ENCODE peak calls at places on chromosomes 13 and 19, in eight cellular contexts. One of them, this sample, is unnamed.

GRCh38 chr19:14435320-14436050 is 2.4 kb downstream of the PKN1 start:
- DNase-seq in nephron progenitor cell: no peak
- DNase-seq in amniotic stem cell: no peak
- DNase-seq in left cardiac atrium: no peak
- DNase-seq in endodermal cell: no peak
- DNase-seq in lower leg skin: no peak
- DNase-seq in activated naive CD4-positive, alpha-beta T cell: no peak
- DNase-seq in GM12864: no peak
- DNase-seq in this sample: no peak

GRCh38 chr13:28553971-28554370 is 59.0 kb upstream of the FLT1 start:
- DNase-seq in nephron progenitor cell: no peak
- DNase-seq in GM12864: no peak
- DNase-seq in amniotic stem cell: no peak
- DNase-seq in left cardiac atrium: no peak
- DNase-seq in lower leg skin: no peak
- DNase-seq in activated naive CD4-positive, alpha-beta T cell: no peak
- DNase-seq in endodermal cell: no peak
- DNase-seq in this sample: no peak

GRCh38 chr13:60627071-60627686 is 230.2 kb downstream of the TDRD3 start:
- DNase-seq in lower leg skin: no peak
- DNase-seq in activated naive CD4-positive, alpha-beta T cell: no peak
- DNase-seq in amniotic stem cell: no peak
- DNase-seq in nephron progenitor cell: peak; percentile 64
- DNase-seq in endodermal cell: peak; percentile 91
- DNase-seq in left cardiac atrium: no peak
- DNase-seq in GM12864: no peak
- DNase-seq in this sample: peak; percentile 82

GRCh38 chr13:73337511-73337910 is 278.7 kb downstream of the KLF5 start:
- DNase-seq in GM12864: no peak
- DNase-seq in activated naive CD4-positive, alpha-beta T cell: no peak
- DNase-seq in endodermal cell: no peak
- DNase-seq in lower leg skin: no peak
- DNase-seq in amniotic stem cell: no peak
- DNase-seq in nephron progenitor cell: no peak
- DNase-seq in left cardiac atrium: no peak
- DNase-seq in this sample: no peak

GRCh38 chr13:113863511-113864302 is at the start of gene GAS6:
- DNase-seq in nephron progenitor cell: peak; percentile 81
- DNase-seq in endodermal cell: peak; percentile 78
- DNase-seq in amniotic stem cell: no peak
- DNase-seq in GM12864: no peak
- DNase-seq in left cardiac atrium: peak; percentile 72
- DNase-seq in lower leg skin: no peak
- DNase-seq in activated naive CD4-positive, alpha-beta T cell: no peak
- DNase-seq in this sample: peak; percentile 68

GRCh38 chr19:50542825-50543428 is 25.3 kb downstream of the LRRC4B start:
- DNase-seq in endodermal cell: peak; percentile 52
- DNase-seq in activated naive CD4-positive, alpha-beta T cell: no peak
- DNase-seq in lower leg skin: no peak
- DNase-seq in nephron progenitor cell: no peak
- DNase-seq in GM12864: no peak
- DNase-seq in amniotic stem cell: no peak
- DNase-seq in left cardiac atrium: no peak
- DNase-seq in this sample: no peak

GRCh38 chr13:22801402-22802003 is 379.3 kb upstream of the SGCG start:
- DNase-seq in endodermal cell: no peak
- DNase-seq in amniotic stem cell: no peak
- DNase-seq in lower leg skin: no peak
- DNase-seq in left cardiac atrium: no peak
- DNase-seq in GM12864: no peak
- DNase-seq in nephron progenitor cell: no peak
- DNase-seq in activated naive CD4-positive, alpha-beta T cell: no peak
- DNase-seq in this sample: no peak

GRCh38 chr13:98657506-98658085 is 80.7 kb upstream of the STK24 start:
- DNase-seq in GM12864: no peak
- DNase-seq in endodermal cell: no peak
- DNase-seq in activated naive CD4-positive, alpha-beta T cell: no peak
- DNase-seq in left cardiac atrium: no peak
- DNase-seq in amniotic stem cell: no peak
- DNase-seq in nephron progenitor cell: no peak
- DNase-seq in lower leg skin: no peak
- DNase-seq in this sample: no peak

GRCh38 chr13:27847669-27848068 is 55.4 kb downstream of the GSX1 start:
- DNase-seq in left cardiac atrium: no peak
- DNase-seq in GM12864: no peak
- DNase-seq in endodermal cell: no peak
- DNase-seq in lower leg skin: no peak
- DNase-seq in activated naive CD4-positive, alpha-beta T cell: no peak
- DNase-seq in amniotic stem cell: no peak
- DNase-seq in nephron progenitor cell: no peak
- DNase-seq in this sample: no peak

GRCh38 chr13:76745246-76746200 is 140.7 kb downstream of the KCTD12 start:
- DNase-seq in lower leg skin: no peak
- DNase-seq in left cardiac atrium: no peak
- DNase-seq in amniotic stem cell: no peak
- DNase-seq in GM12864: peak; percentile 58
- DNase-seq in nephron progenitor cell: no peak
- DNase-seq in endodermal cell: no peak
- DNase-seq in activated naive CD4-positive, alpha-beta T cell: no peak
- DNase-seq in this sample: no peak